ENCODE peak calls at places on chromosomes 3 and 15, in eight cellular contexts. A is SJSA1, E is GM12865, C is sciatic nerve, K is amygdala, T is fibroblast of pulmonary artery, Y is GOT3, O is fibroblast of lung. Z is an unnamed sample.
A peak's percentile ranks its signal among the peaks of the same experiment; 100 is the strongest.

GRCh38 chr3:9886328-9886727 is 4.1 kb upstream of the JAGN1 start:
- DNase-seq in E (no peak), K (no peak), O (no peak), C (no peak), A (no peak), Y (no peak), T (no peak), Z (no peak)

GRCh38 chr3:114376516-114376915 is 82.7 kb downstream of the TIGIT start:
- DNase-seq in K (no peak), O (peak; percentile 27), T (no peak), A (no peak), Y (no peak), E (no peak), C (no peak), Z (no peak)

GRCh38 chr3:15368561-15369135 is 36.3 kb upstream of the SH3BP5 start:
- DNase-seq in E (no peak), C (no peak), T (peak; percentile 31), A (no peak), O (no peak), Y (no peak), K (no peak), Z (no peak)

GRCh38 chr3:51796859-51797258 is 17.8 kb upstream of the IQCF6 start:
- DNase-seq in C (no peak), A (no peak), K (no peak), O (no peak), E (peak; percentile 51), T (no peak), Y (no peak), Z (no peak)

GRCh38 chr3:149215474-149215873 is 6.2 kb downstream of the CP start:
- DNase-seq in C (no peak), E (no peak), Y (no peak), K (no peak), A (no peak), T (peak; percentile 31), O (peak; percentile 44), Z (no peak)

GRCh38 chr15:69056365-69056764 is 41.9 kb downstream of the NOX5 start:
- DNase-seq in O (no peak), C (no peak), K (no peak), T (no peak), Y (no peak), E (no peak), A (no peak), Z (no peak)

GRCh38 chr3:176663819-176664218 is 533.5 kb downstream of the TBL1XR1 start:
- DNase-seq in K (no peak), E (peak; percentile 4), T (peak; percentile 87), C (no peak), A (no peak), O (peak; percentile 76), Y (no peak), Z (peak; percentile 68)

GRCh38 chr3:191316876-191317603 is 12.2 kb upstream of the CCDC50 start:
- DNase-seq in K (no peak), E (no peak), O (no peak), C (no peak), Y (no peak), A (no peak), T (no peak), Z (no peak)

GRCh38 chr3:70716832-70717231 is 404.4 kb upstream of the MDFIC2 start:
- DNase-seq in K (no peak), T (peak; percentile 73), O (peak; percentile 37), Y (no peak), A (no peak), C (no peak), E (no peak), Z (peak; percentile 56)

GRCh38 chr15:85583404-85584390 is 203.3 kb downstream of the AKAP13 start:
- DNase-seq in E (peak; percentile 93), T (no peak), C (no peak), A (no peak), Y (no peak), K (no peak), O (peak; percentile 70), Z (peak; percentile 39)

GRCh38 chr3:194137314-194138097 is 1.6 kb downstream of the HES1 start:
- DNase-seq in A (peak; percentile 83), C (peak; percentile 82), E (peak; percentile 82), O (peak; percentile 63), Y (no peak), K (no peak), T (peak; percentile 78), Z (peak; percentile 61)

GRCh38 chr3:64345351-64345750 is 120.1 kb upstream of the PRICKLE2 start:
- DNase-seq in K (no peak), A (no peak), E (no peak), Y (no peak), C (no peak), T (peak; percentile 96), O (peak; percentile 94), Z (peak; percentile 86)

GRCh38 chr3:175342196-175342595 is 483.1 kb downstream of the NAALADL2 start:
- DNase-seq in T (no peak), A (no peak), E (no peak), O (peak; percentile 69), Y (no peak), K (no peak), C (no peak), Z (no peak)

GRCh38 chr3:40843851-40844548 is 319.2 kb downstream of the ZNF621 start:
- DNase-seq in E (no peak), O (no peak), A (peak; percentile 60), C (no peak), T (no peak), K (no peak), Y (no peak), Z (no peak)

GRCh38 chr3:70550723-70551319 is 238.4 kb upstream of the MDFIC2 start:
- DNase-seq in O (peak; percentile 40), T (peak; percentile 66), C (peak; percentile 84), K (no peak), E (peak; percentile 56), Y (no peak), A (peak; percentile 51), Z (peak; percentile 68)

GRCh38 chr3:72593881-72594397 is 254.3 kb downstream of the SHQ1 start:
- DNase-seq in K (no peak), E (no peak), Y (no peak), C (no peak), O (peak; percentile 8), A (no peak), T (peak; percentile 18), Z (peak; percentile 12)

GRCh38 chr15:38635170-38635569 is 70.6 kb upstream of the RASGRP1 start:
- DNase-seq in K (no peak), O (no peak), E (no peak), A (no peak), Y (no peak), T (no peak), C (no peak), Z (no peak)

GRCh38 chr15:63870403-63871209 is 36.9 kb upstream of the HERC1 start:
- DNase-seq in E (no peak), Y (no peak), K (no peak), O (peak; percentile 82), C (no peak), A (peak; percentile 70), T (peak; percentile 89), Z (peak; percentile 79)

GRCh38 chr3:162879163-162879562 is 1382.6 kb downstream of the OTOL1 start:
- DNase-seq in A (no peak), T (no peak), C (no peak), K (no peak), O (no peak), Y (no peak), E (no peak), Z (no peak)

GRCh38 chr15:79007066-79007465 is 62.2 kb upstream of the CTSH start:
- DNase-seq in K (no peak), Y (no peak), A (no peak), C (no peak), E (peak; percentile 57), T (peak; percentile 74), O (no peak), Z (peak; percentile 24)

GRCh38 chr15:45521596-45522167 is 873 bp downstream of the SLC30A4 start:
- DNase-seq in C (no peak), K (no peak), O (peak; percentile 10), T (peak; percentile 3), A (no peak), E (peak; percentile 14), Y (no peak), Z (peak; percentile 22)

GRCh38 chr3:77038928-77039605 is 832 bp upstream of the ROBO2 start:
- DNase-seq in K (no peak), T (peak; percentile 9), E (no peak), Y (no peak), O (peak; percentile 20), C (no peak), A (no peak), Z (peak; percentile 5)

GRCh38 chr15:71572452-71573053 is 237.8 kb upstream of the NR2E3 start:
- DNase-seq in Y (no peak), O (peak; percentile 35), A (no peak), K (no peak), E (no peak), T (peak; percentile 38), C (no peak), Z (peak; percentile 29)

GRCh38 chr3:8318002-8318649 is 183.5 kb upstream of the LMCD1 start:
- DNase-seq in C (no peak), A (no peak), O (peak; percentile 50), Y (no peak), E (no peak), T (no peak), K (no peak), Z (peak; percentile 38)

Z was measured in astrocyte of the spinal cord.